ENCODE peak calls at places on chromosomes 2 and 18, in five cellular contexts. C is psoas muscle, A is fibroblast of mammary gland, Q is ovary, S is body of pancreas. R is an unnamed sample.

GRCh38 chr2:7878786-7879515 is 802.9 kb upstream of the ID2 start:
- DNase-seq in S (no peak), A (peak), Q (no peak), C (no peak), R (no peak)

GRCh38 chr18:49023281-49023937 is 72.6 kb upstream of the SMAD7 start:
- DNase-seq in A (no peak), S (no peak), C (no peak), Q (no peak), R (no peak)

GRCh38 chr2:226794751-226795171 is 4.9 kb downstream of the IRS1 start:
- DNase-seq in Q (peak), A (peak), C (no peak), S (peak), R (peak)

GRCh38 chr2:217045725-217046475 is 186.0 kb upstream of the TNP1 start:
- DNase-seq in A (no peak), Q (no peak), C (no peak), S (no peak), R (peak)

GRCh38 chr2:74815955-74816354 is 18.0 kb upstream of the HK2 start:
- DNase-seq in C (no peak), S (no peak), A (no peak), Q (no peak), R (no peak)

GRCh38 chr2:10427568-10427975 is 20.6 kb downstream of the ODC1 start:
- DNase-seq in Q (no peak), A (no peak), C (no peak), S (no peak), R (no peak)

GRCh38 chr2:81266106-81266505 is 961.6 kb upstream of the LRRTM1 start:
- DNase-seq in Q (no peak), A (no peak), C (no peak), S (no peak), R (peak)

GRCh38 chr18:32937007-32937540 is 164.3 kb upstream of the KLHL14 start:
- DNase-seq in C (no peak), S (no peak), Q (no peak), A (no peak), R (no peak)

GRCh38 chr2:146820672-146821071 is 1024.2 kb upstream of the ACVR2A start:
- DNase-seq in C (no peak), S (no peak), A (peak), Q (no peak), R (peak)

GRCh38 chr18:68083776-68084175 is 567.3 kb upstream of the DSEL start:
- DNase-seq in C (no peak), Q (no peak), S (no peak), A (no peak), R (peak)

GRCh38 chr18:75201273-75201898 is 7.6 kb downstream of the PTGR3 start:
- DNase-seq in A (peak), C (no peak), S (peak), Q (no peak), R (no peak)

GRCh38 chr2:12326449-12327190 is 390.1 kb upstream of the TRIB2 start:
- DNase-seq in S (peak), Q (no peak), C (no peak), A (no peak), R (no peak)

GRCh38 chr2:122209377-122209776 is 453.9 kb downstream of the TSN start:
- DNase-seq in S (no peak), Q (no peak), C (no peak), A (no peak), R (no peak)

GRCh38 chr2:122205637-122206036 is 450.2 kb downstream of the TSN start:
- DNase-seq in S (no peak), A (no peak), Q (no peak), C (no peak), R (peak)

GRCh38 chr2:122206101-122206500 is 450.6 kb downstream of the TSN start:
- DNase-seq in A (peak), S (no peak), Q (no peak), C (no peak), R (peak)

DNA sequence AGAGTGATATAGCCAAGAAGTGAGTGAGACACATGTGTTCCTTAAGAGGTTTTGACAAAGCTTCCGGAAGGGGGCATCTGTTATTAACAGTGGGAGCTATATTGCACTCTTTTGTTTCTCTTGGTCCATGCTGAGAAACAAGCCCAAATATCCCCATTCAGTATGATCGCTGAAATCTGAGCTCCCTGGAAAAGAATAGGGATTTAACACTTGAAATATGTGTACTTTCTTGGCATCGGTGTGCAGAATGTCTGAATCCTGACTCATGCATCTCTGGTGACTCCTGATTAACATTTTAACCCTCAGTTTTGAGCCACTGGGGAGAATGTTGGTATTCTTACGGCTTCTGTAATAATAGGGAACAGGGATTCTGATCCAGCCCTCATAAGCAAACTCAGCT is 448.1 kb downstream of the TSN start:
- DNase-seq in A (peak), S (no peak), Q (no peak), C (no peak), R (peak)
- H3K4me3 ChIP-seq in A (no peak), S (no peak), Q (no peak), C (no peak), R (no peak)

GRCh38 chr2:108944601-108945241 is 44.3 kb downstream of the EDAR start:
- DNase-seq in C (no peak), A (no peak), S (no peak), Q (no peak), R (no peak)
- TF ChIP-seq CTCF in C (no peak), A (no peak), S (no peak), Q (no peak), R (peak)

GRCh38 chr2:96631804-96632435 is 6.2 kb downstream of the KANSL3 start:
- DNase-seq in S (no peak), C (no peak), A (peak), Q (no peak), R (peak)

GRCh38 chr2:96633641-96634040 is 4.5 kb downstream of the KANSL3 start:
- DNase-seq in S (no peak), A (no peak), Q (no peak), C (no peak), R (no peak)

GRCh38 chr2:96638144-96639121 is at the start of gene KANSL3:
- DNase-seq in A (peak), Q (peak), C (peak), S (peak), R (peak)

GRCh38 chr2:96637385-96638143 is 548 bp downstream of the KANSL3 start:
- DNase-seq in A (peak), S (peak), Q (peak), C (peak), R (peak)

DNA sequence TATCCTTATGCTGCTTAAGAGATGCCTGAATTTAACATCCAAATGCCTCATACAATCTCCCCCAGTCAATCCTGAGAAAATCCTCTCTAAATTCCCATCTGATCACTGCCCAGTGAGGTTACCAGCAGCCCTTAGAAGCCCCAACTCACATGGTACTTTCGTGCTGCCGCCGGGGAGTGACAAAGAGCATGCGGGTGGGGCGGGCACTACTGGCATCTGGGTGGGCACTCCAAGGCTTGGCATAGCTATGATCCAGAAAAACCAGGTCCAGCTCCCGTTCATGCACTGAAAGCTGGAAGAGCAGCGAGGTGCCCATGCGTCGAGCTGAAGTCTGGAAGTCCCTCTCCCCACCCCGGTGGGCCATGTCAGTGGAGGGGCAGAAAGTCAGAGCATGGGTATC is 1.3 kb downstream of the KANSL3 start:
- DNase-seq in S (no peak), Q (no peak), A (no peak), C (no peak), R (no peak)
- H3K4me3 ChIP-seq in S (no peak), Q (peak), A (peak), C (peak), R (peak)

GRCh38 chr2:227932403-227932802 is 61.0 kb downstream of the DAW1 start:
- DNase-seq in S (no peak), C (no peak), A (no peak), Q (no peak), R (no peak)
- TF ChIP-seq CTCF in S (no peak), C (no peak), A (no peak), Q (no peak), R (no peak)

DNA sequence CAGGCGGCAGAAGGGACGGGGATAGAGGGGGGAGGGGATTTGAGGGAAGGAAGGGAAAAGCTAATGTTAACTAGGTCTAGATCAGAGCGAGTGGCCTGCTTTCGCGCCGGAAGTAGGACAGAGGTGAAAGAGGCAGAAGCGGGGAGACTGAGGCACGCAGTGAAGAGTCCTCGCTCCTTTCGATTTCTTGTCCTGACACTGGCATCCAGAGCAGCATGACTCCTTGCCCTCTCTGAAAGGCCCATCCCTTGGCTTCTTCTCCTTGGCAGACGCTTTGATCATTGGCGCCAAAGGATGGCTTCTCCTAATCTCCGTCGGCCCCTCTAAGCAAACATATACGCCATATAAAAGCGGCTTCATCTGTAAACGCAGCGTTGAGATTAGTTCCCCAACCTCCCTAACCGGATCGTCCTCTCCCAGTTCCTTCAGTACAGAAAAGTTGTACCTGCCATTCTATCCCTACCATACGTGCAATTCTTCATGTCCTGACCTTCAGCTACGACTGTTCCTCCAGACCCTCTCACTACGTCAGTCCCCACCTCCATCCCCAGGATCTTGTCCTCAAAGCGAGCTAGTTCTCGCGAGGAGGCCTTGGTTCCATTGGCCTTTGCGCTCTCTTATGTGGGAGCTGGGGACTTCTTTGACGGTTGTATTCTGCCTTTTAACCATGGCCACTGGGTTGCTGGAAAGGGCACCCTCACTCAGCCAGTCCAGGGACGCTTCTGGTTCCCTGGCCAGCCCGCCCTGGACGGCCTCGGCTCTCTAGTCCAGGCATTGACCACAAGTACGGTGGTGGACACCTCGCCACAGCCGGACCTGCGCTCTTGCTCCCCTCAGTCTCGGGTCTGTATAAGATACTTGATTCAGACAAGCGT is 857 bp upstream of the NEUROD1 start:
- DNase-seq in C (no peak), Q (no peak), S (no peak), A (no peak), R (no peak)
- H3K4me3 ChIP-seq in C (peak), Q (no peak), S (no peak), A (no peak), R (no peak)

DNA sequence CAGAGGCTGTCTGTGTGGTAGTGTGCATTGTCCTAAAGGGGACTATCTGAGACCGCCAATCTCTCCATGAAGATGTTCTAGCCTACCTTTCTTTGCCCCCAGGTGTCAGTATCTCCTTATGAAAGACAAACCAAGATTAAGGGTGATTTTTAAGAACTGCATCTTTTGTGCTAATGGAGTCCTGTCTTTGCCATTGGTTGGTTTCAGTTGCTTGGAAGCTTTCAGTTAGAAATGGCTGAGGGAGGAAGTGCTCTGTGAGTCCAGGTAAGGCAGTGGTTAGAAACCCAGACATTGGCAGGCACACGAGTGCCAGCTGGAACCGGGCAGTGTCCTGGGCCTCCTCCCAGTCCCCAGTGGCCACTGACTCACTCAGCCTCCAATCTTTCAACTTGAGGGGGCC is 111.3 kb downstream of the DOCK10 start:
- DNase-seq in A (no peak), Q (no peak), C (no peak), S (no peak), R (no peak)
- TF ChIP-seq CTCF in A (peak), Q (no peak), C (no peak), S (no peak), R (no peak)

DNA sequence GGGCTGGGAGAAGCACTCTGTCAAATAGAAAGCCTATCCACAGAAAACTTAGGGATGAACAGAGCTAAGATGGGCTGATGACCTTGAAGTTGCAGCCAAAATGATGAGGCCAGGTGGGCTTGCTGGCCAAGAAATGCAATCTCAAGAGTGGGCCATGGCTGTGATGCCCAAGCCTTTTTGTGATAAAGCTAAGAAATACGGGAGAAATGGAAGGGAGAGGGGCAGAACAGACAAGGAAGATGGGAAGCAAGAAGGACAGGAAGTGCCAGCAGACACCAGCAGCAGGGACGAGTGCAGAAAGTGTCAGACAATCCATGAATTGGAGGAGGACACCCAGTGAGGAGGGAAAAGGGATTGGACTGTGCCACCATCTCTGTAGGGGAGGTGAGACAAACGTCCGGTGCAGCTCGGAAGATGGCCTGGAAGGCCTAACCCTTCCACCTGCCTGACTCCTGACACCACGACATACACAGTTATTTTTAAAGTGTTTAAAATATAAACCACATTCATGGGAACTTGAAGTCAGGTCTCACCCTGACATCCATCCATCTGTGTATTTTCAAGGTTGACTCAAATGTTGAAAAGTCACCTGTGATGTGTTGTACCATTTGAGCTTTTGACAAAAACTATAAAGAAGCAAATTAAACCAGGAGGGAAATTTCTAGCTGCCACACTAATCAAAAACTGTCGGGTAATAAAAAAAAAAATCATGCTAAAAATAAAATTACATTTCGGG is 105.5 kb downstream of the BCL2 start:
- DNase-seq in Q (no peak), S (no peak), A (no peak), C (no peak), R (no peak)
- H3K4me3 ChIP-seq in Q (no peak), S (no peak), A (no peak), C (no peak), R (no peak)

GRCh38 chr2:24490674-24491625 is at the start of gene NCOA1:
- DNase-seq in A (peak), S (peak), Q (peak), C (peak), R (peak)
- TF ChIP-seq CTCF in A (no peak), S (no peak), Q (no peak), C (peak), R (no peak)

DNA sequence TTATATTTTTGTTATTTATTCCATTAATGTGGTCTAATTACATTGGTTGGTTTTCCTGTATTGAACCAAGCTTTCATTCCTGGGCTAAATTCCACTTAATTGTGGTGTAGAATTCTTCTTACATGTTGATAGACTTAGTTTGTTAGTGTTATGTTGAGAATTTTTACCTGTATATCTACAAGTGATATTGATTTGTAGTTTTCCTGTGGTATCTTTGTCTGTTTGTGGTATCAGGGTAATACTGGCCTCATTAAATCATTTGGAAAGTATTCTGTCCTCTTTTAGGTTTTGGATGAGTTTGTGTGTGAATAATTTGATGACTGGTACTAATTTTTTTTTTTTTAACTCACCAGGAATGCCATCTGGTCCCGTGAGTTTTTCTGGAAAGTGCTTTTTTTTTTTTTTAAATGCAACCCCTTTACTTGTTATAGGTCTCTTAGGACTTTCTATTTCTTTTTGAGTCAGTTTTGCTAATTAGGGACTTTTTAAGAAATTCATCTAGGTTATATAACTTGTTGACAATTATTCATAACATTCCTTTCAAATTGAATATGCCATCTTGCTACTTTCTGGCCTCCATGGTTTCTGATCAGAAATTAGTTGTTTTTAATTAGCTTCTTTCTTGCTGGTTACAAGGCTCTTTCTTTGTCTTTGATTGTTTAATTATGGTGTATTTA is 232.8 kb downstream of the CCDC85A start:
- DNase-seq in C (no peak), A (no peak), S (no peak), Q (no peak), R (no peak)
- H3K4me3 ChIP-seq in C (no peak), A (no peak), S (no peak), Q (no peak), R (no peak)

GRCh38 chr18:45320724-45321123 is 294.6 kb upstream of the SLC14A2 start:
- DNase-seq in A (peak), S (no peak), C (no peak), Q (peak), R (no peak)

GRCh38 chr18:45312727-45313126 is 302.5 kb upstream of the SLC14A2 start:
- DNase-seq in S (no peak), Q (no peak), C (no peak), A (no peak), R (no peak)

GRCh38 chr18:45321520-45321919 is 293.8 kb upstream of the SLC14A2 start:
- DNase-seq in Q (no peak), A (no peak), C (peak), S (peak), R (no peak)

DNA sequence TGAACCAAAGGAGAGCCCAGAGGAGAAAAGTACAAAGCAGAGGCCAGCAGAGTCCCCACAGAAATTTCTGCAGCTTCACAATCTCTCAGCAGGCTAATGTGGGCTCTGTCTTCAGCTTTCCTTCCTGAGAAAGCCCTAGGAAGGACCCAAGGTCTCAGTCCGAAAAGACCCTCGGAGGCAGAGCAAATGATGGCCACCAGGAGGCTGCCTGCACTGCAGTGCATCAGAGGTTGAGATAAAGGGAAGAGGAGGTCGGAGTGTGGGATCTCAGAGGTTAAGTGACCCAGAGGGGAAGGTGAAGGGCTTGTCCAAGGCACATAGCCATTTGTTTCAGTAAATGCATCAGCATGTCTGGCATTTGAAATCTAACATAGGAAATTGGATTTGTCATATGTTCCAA is 299.1 kb upstream of the SLC14A2 start:
- DNase-seq in C (no peak), S (no peak), Q (no peak), A (no peak), R (no peak)
- TF ChIP-seq CTCF in C (no peak), S (no peak), Q (no peak), A (no peak), R (no peak)

R was measured in fibroblast of pulmonary artery.